ENCODE peak calls at places on chromosomes 6 and 20, in seven cellular contexts. W, C, I, O, J, F and Z are unnamed samples.

GRCh38 chr20:50885781-50886180 is 45.5 kb downstream of the ADNP start:
- DNase-seq in W (no peak), C (no peak), I (no peak), O (no peak), J (no peak), F (no peak), Z (no peak)

GRCh38 chr6:162750776-162751175 is 23.0 kb downstream of the PACRG start:
- DNase-seq in W (no peak), C (no peak), I (no peak), O (peak), J (no peak), F (no peak), Z (no peak)

GRCh38 chr20:56875052-56875663 is 246.1 kb downstream of the TFAP2C start:
- DNase-seq in W (no peak), C (no peak), I (no peak), O (no peak), J (no peak), F (no peak), Z (no peak)

GRCh38 chr6:150004783-150005717 is 20.3 kb downstream of the RAET1L start:
- DNase-seq in W (peak), C (peak), I (peak), O (peak), J (no peak), F (peak), Z (peak)

GRCh38 chr20:38326309-38326708 is 20.0 kb upstream of the LBP start:
- DNase-seq in W (no peak), C (no peak), I (no peak), O (no peak), J (no peak), F (no peak), Z (no peak)

GRCh38 chr20:36267605-36268500 is 31.6 kb downstream of the AAR2 start:
- DNase-seq in W (no peak), C (no peak), I (no peak), O (no peak), J (no peak), F (no peak), Z (no peak)

GRCh38 chr6:111210074-111210729 is 122.9 kb downstream of the SLC16A10 start:
- DNase-seq in W (no peak), C (peak), I (peak), O (peak), J (peak), F (peak), Z (peak)

GRCh38 chr20:52190437-52191131 is 995 bp downstream of the ZFP64 start:
- DNase-seq in W (no peak), C (peak), I (peak), O (peak), J (no peak), F (peak), Z (peak)

GRCh38 chr6:85404497-85405174 is 45.2 kb upstream of the NT5E start:
- DNase-seq in W (no peak), C (no peak), I (no peak), O (peak), J (no peak), F (no peak), Z (no peak)

GRCh38 chr20:49685161-49685601 is 28.5 kb downstream of the B4GALT5 start:
- DNase-seq in W (no peak), C (no peak), I (no peak), O (no peak), J (no peak), F (no peak), Z (no peak)

GRCh38 chr6:100203391-100203790 is 209.4 kb upstream of the MCHR2 start:
- DNase-seq in W (no peak), C (no peak), I (no peak), O (no peak), J (no peak), F (no peak), Z (no peak)

GRCh38 chr6:122569372-122569771 is 40.8 kb upstream of the PKIB start:
- DNase-seq in W (no peak), C (no peak), I (no peak), O (no peak), J (no peak), F (no peak), Z (no peak)

GRCh38 chr20:48797275-48797825 is 30.4 kb downstream of the PREX1 start:
- DNase-seq in W (no peak), C (no peak), I (no peak), O (no peak), J (no peak), F (no peak), Z (no peak)

GRCh38 chr6:160960067-160960466 is 31.5 kb upstream of the MAP3K4 start:
- DNase-seq in W (no peak), C (no peak), I (no peak), O (no peak), J (no peak), F (no peak), Z (no peak)

GRCh38 chr6:39931607-39932006 is 2.7 kb downstream of the MOCS1 start:
- DNase-seq in W (no peak), C (no peak), I (no peak), O (no peak), J (no peak), F (no peak), Z (no peak)

GRCh38 chr20:44745560-44746366 is at the start of gene KCNK15:
- DNase-seq in W (no peak), C (peak), I (peak), O (no peak), J (no peak), F (peak), Z (no peak)

GRCh38 chr6:128731249-128732165 is 151.4 kb upstream of the LAMA2 start:
- DNase-seq in W (no peak), C (peak), I (no peak), O (peak), J (no peak), F (no peak), Z (no peak)

GRCh38 chr20:59463541-59463940 is 140.8 kb upstream of the PHACTR3 start:
- DNase-seq in W (no peak), C (no peak), I (no peak), O (no peak), J (no peak), F (no peak), Z (no peak)

GRCh38 chr6:160519603-160520042 is 144.5 kb downstream of the LPA start:
- DNase-seq in W (no peak), C (no peak), I (no peak), O (no peak), J (no peak), F (peak), Z (no peak)

GRCh38 chr20:63955281-63955845 is 853 bp downstream of the UCKL1 start:
- DNase-seq in W (no peak), C (peak), I (no peak), O (peak), J (no peak), F (peak), Z (peak)

GRCh38 chr20:59032713-59033059 is 551 bp upstream of the ATP5F1E start:
- DNase-seq in W (no peak), C (peak), I (no peak), O (peak), J (no peak), F (no peak), Z (no peak)

GRCh38 chr6:56708810-56709597 is 66.3 kb upstream of the DST start:
- DNase-seq in W (no peak), C (peak), I (no peak), O (peak), J (no peak), F (peak), Z (no peak)

GRCh38 chr6:130075879-130076278 is 57.5 kb downstream of the L3MBTL3 start:
- DNase-seq in W (no peak), C (no peak), I (no peak), O (no peak), J (no peak), F (no peak), Z (no peak)

GRCh38 chr6:108651781-108652227 is 91.1 kb downstream of the FOXO3 start:
- DNase-seq in W (no peak), C (no peak), I (no peak), O (no peak), J (no peak), F (no peak), Z (no peak)

GRCh38 chr6:75196051-75196743 is 9.7 kb downstream of the COL12A1 start:
- DNase-seq in W (no peak), C (no peak), I (no peak), O (no peak), J (no peak), F (no peak), Z (no peak)

GRCh38 chr6:116467096-116467495 is 5.9 kb downstream of the CALHM6 start:
- DNase-seq in W (no peak), C (no peak), I (no peak), O (no peak), J (no peak), F (no peak), Z (no peak)

GRCh38 chr6:81589465-81590313 is 162.8 kb downstream of the TENT5A start:
- DNase-seq in W (no peak), C (no peak), I (no peak), O (peak), J (no peak), F (no peak), Z (no peak)

GRCh38 chr6:96626749-96627353 is 63.9 kb downstream of the FHL5 start:
- DNase-seq in W (no peak), C (peak), I (no peak), O (peak), J (peak), F (peak), Z (no peak)
- TF ChIP-seq TAF1 in W (no peak), C (no peak), I (no peak), O (no peak), J (no peak), F (no peak), Z (no peak)

DNA sequence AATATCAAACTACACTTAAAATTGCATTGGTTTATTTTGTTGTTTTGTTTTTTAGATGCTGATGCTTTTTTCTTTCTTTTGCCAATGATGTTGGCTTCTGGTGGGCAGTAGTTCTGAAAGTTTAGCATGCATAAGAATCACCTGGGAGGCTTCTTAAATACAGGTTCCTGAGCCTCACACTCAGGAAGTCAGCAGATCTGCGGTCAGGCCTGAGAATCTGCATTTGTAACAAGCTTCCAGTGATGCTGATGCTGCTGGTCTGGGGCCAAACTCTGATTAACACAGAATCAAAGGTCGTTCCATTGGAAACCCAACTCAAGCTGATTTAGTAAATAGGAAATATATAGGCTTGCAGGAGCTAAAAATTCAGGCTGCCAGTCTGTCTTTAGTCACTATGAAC is 412.9 kb upstream of the SPTLC3 start:
- DNase-seq in W (no peak), C (no peak), I (no peak), O (no peak), J (no peak), F (no peak), Z (no peak)
- TF ChIP-seq TAF1 in W (no peak), C (no peak), I (no peak), O (no peak), J (no peak), F (no peak), Z (no peak)

DNA sequence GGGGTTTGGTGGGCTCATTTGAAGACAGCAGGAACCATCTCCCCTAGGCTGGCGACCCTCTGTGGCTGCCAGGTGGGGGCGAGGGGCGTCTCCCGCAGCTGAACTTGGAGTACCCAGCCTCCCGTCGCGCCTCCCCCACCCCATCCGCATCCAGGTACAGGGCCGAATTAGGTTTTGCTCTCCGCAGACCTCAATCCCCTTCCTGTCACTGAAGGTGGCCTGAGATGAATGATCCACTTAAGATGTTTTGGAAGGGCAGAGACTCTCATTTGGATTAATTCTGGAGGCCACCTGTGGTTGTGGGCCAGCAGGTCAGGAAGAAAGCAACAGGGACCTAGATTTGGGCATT is 493 bp downstream of the CD83 start:
- DNase-seq in W (no peak), C (no peak), I (no peak), O (no peak), J (no peak), F (no peak), Z (no peak)
- TF ChIP-seq TAF1 in W (no peak), C (no peak), I (no peak), O (no peak), J (no peak), F (no peak), Z (no peak)

GRCh38 chr6:35547666-35548065 is 35.0 kb upstream of the TULP1 start:
- DNase-seq in W (no peak), C (no peak), I (no peak), O (no peak), J (no peak), F (no peak), Z (no peak)
- TF ChIP-seq TAF1 in W (no peak), C (no peak), I (no peak), O (no peak), J (no peak), F (no peak), Z (no peak)

GRCh38 chr6:142332393-142333080 is 30.7 kb downstream of the ADGRG6 start:
- DNase-seq in W (no peak), C (no peak), I (no peak), O (no peak), J (no peak), F (no peak), Z (no peak)
- TF ChIP-seq TAF1 in W (no peak), C (no peak), I (no peak), O (no peak), J (no peak), F (no peak), Z (no peak)